ENCODE peak calls at places on chromosomes 2 and 18, in seven cellular contexts. J is IMR-90, W is psoas muscle, F is neuronal stem cell, K is SJSA1, H is coronary artery, V is spleen. U is an unnamed sample.

GRCh38 chr2:233940376-233941276 is 23.5 kb downstream of the TRPM8 start:
- DNase-seq in K (no peak), W (no peak), V (no peak), J (no peak), F (no peak), H (no peak), U (no peak)

GRCh38 chr2:217959723-217960122 is 43.1 kb downstream of the TNS1 start:
- DNase-seq in V (peak), F (no peak), K (peak), W (no peak), H (no peak), J (peak), U (no peak)

GRCh38 chr2:96642564-96643350 is at the start of gene FER1L5:
- DNase-seq in H (no peak), F (peak), V (no peak), K (no peak), W (no peak), J (peak), U (no peak)

GRCh38 chr2:141062443-141062842 is 1068.4 kb downstream of the LRP1B start:
- DNase-seq in J (no peak), H (no peak), K (no peak), V (no peak), W (no peak), F (no peak), U (no peak)

GRCh38 chr18:58871514-58872490 is 7.1 kb downstream of the ZNF532 start:
- DNase-seq in J (peak), V (no peak), K (peak), F (no peak), W (no peak), H (no peak), U (no peak)

GRCh38 chr2:133586978-133587377 is 18.7 kb upstream of the NCKAP5 start:
- DNase-seq in F (no peak), V (no peak), J (no peak), W (no peak), K (no peak), H (no peak), U (no peak)

GRCh38 chr2:6214471-6214870 is 522.3 kb downstream of the SOX11 start:
- DNase-seq in W (no peak), H (no peak), F (no peak), V (no peak), J (no peak), K (no peak), U (no peak)

GRCh38 chr18:49094979-49095632 is 144.3 kb upstream of the SMAD7 start:
- DNase-seq in J (peak), K (peak), H (no peak), W (no peak), F (no peak), V (no peak), U (no peak)

GRCh38 chr2:108271691-108272253 is 16.9 kb upstream of the SULT1C2 start:
- DNase-seq in F (no peak), K (peak), W (no peak), H (no peak), J (peak), V (no peak), U (no peak)

GRCh38 chr2:1598800-1599199 is 145.5 kb downstream of the PXDN start:
- DNase-seq in J (no peak), H (peak), V (no peak), W (no peak), K (no peak), F (no peak), U (no peak)

GRCh38 chr18:57429607-57430165 is 5.5 kb upstream of the ONECUT2 start:
- DNase-seq in W (no peak), H (no peak), K (no peak), F (peak), J (no peak), V (no peak), U (no peak)

GRCh38 chr2:145752091-145752806 is 1232.3 kb upstream of the ZEB2 start:
- DNase-seq in K (peak), J (peak), H (no peak), W (no peak), F (peak), V (no peak), U (no peak)

GRCh38 chr18:987325-988186 is 82.9 kb downstream of the ADCYAP1 start:
- DNase-seq in W (no peak), F (no peak), V (no peak), H (no peak), J (no peak), K (no peak), U (no peak)

GRCh38 chr2:170307052-170307451 is 129.1 kb downstream of the MYO3B start:
- DNase-seq in H (no peak), F (no peak), K (no peak), V (no peak), W (no peak), J (no peak), U (no peak)

GRCh38 chr2:224401641-224402342 is at the start of gene FAM124B:
- DNase-seq in J (peak), V (peak), H (no peak), K (peak), F (no peak), W (peak), U (no peak)

GRCh38 chr2:238404406-238405216 is 22.1 kb upstream of the ASB1 start:
- DNase-seq in H (no peak), J (no peak), K (no peak), W (no peak), F (no peak), V (no peak), U (no peak)

GRCh38 chr2:175008009-175008408 is 2.8 kb upstream of the CHN1 start:
- DNase-seq in F (no peak), J (no peak), K (peak), V (no peak), W (no peak), H (no peak), U (no peak)

GRCh38 chr2:96152301-96153165 is 7.3 kb upstream of the DUSP2 start:
- DNase-seq in H (no peak), J (no peak), K (no peak), W (peak), V (peak), F (peak), U (no peak)

GRCh38 chr2:189580662-189581353 is at the start of gene SLC40A1:
- DNase-seq in J (peak), W (peak), K (peak), V (peak), F (peak), H (peak), U (peak)

GRCh38 chr2:132037527-132038178 is 124.1 kb downstream of the ANKRD30BL start:
- DNase-seq in J (no peak), V (peak), K (peak), W (peak), H (no peak), F (peak), U (no peak)

GRCh38 chr2:240994161-240994896 is 4.1 kb upstream of the SNED1 start:
- DNase-seq in W (peak), F (no peak), H (no peak), K (no peak), J (no peak), V (peak), U (no peak)
- H3K27ac ChIP-seq in W (no peak), F (no peak), H (peak), K (no peak), J (peak), V (peak), U (no peak)

GRCh38 chr18:23574611-23575308 is 11.5 kb downstream of the NPC1 start:
- DNase-seq in W (no peak), J (no peak), F (no peak), V (no peak), K (no peak), H (no peak), U (no peak)
- H3K27ac ChIP-seq in W (no peak), J (no peak), F (no peak), V (peak), K (no peak), H (no peak), U (no peak)

DNA sequence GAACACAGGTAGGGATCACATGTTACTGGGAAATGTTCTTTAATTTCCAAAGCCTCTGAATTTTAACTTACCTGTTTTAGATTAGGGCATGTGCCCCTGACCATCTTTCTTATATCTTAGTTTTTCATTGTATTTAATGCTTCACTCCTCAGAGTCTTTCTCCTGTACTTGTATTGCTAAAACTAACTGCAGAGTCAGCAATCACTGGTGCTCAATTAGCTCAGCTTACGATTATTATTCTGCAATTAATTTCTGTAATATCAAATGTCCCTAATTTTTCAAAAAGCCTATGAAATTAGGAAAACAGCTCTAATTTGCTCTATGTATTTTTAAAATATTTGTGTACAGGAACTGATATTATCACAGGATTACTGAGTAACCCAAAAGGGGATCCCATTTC is 693.2 kb upstream of the SLC8A1 start:
- DNase-seq in W (no peak), K (no peak), V (no peak), H (no peak), F (no peak), J (no peak), U (no peak)
- H3K27ac ChIP-seq in W (no peak), K (no peak), V (no peak), H (no peak), F (no peak), J (no peak), U (no peak)

DNA sequence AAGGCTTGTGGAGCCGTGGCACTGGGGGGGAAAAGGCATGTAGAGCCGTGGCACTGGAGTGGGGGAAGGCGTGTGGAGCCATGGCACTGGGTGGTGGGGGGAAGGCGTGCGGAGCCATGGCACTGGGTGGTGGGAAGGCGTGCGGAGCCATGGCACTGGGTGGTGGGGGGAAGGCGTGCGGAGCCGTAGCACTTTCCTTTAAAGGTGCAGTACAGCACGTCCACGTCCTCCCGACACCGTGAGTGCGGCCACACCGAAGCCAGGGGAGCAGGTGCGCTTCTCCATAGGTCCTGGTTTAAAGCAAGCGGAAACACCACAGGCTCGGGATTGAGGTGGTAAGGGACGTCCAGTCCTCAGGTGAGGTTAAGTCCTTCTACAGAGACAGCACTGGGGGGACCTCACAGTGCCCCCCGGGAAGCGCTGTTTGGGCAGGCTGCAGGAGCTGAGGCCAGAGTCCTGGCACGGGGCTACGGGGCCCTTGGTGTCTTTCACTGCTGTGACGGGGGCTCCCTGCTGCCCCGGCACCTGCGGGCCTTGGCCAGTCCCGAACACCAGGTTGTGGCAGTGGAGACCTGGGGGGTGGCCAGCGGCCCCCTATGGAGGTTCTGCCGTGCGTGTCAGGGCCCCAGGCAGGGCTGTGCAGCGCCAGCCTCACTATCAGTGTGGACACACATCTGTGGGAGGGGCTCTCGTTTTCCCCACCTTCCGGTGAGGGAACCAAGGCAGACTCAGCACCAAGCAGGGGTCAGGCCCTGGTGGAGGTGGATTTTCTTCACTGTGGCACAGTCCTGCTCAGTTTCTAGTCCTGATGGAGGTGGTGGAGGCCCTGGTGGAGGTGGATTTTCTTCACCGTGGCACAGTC is 92.9 kb upstream of the CTDP1 start:
- DNase-seq in J (no peak), V (peak), H (peak), F (no peak), W (peak), K (no peak), U (no peak)
- H3K27ac ChIP-seq in J (no peak), V (no peak), H (peak), F (no peak), W (no peak), K (no peak), U (no peak)

GRCh38 chr2:197877038-197877437 is 72.6 kb downstream of the PLCL1 start:
- DNase-seq in H (no peak), K (no peak), J (no peak), W (no peak), V (no peak), F (no peak), U (no peak)

GRCh38 chr2:197879844-197880408 is 75.5 kb downstream of the PLCL1 start:
- DNase-seq in H (no peak), F (no peak), K (no peak), V (no peak), W (no peak), J (no peak), U (no peak)

GRCh38 chr2:197876524-197876923 is 72.1 kb downstream of the PLCL1 start:
- DNase-seq in K (no peak), W (no peak), H (no peak), V (no peak), F (no peak), J (no peak), U (no peak)

GRCh38 chr2:197875736-197876135 is 71.3 kb downstream of the PLCL1 start:
- DNase-seq in J (no peak), K (no peak), F (no peak), V (no peak), H (no peak), W (no peak), U (no peak)

GRCh38 chr2:197878792-197879191 is 74.4 kb downstream of the PLCL1 start:
- DNase-seq in V (no peak), K (no peak), F (no peak), H (no peak), J (no peak), W (no peak), U (no peak)
- H3K27ac ChIP-seq in V (no peak), K (no peak), F (no peak), H (peak), J (no peak), W (no peak), U (no peak)

GRCh38 chr2:240567872-240568677 is at the start of gene RNPEPL1:
- DNase-seq in J (no peak), W (peak), V (peak), F (no peak), H (no peak), K (peak), U (peak)

GRCh38 chr2:240566203-240567136 is 1.8 kb upstream of the RNPEPL1 start:
- DNase-seq in F (peak), K (peak), H (peak), V (peak), W (peak), J (peak), U (peak)

GRCh38 chr2:240568678-240569522 is 616 bp downstream of the RNPEPL1 start:
- DNase-seq in J (peak), F (no peak), H (no peak), W (peak), K (peak), V (peak), U (peak)

GRCh38 chr2:240565267-240566202 is 2.7 kb upstream of the RNPEPL1 start:
- DNase-seq in V (peak), W (peak), J (peak), H (peak), F (no peak), K (peak), U (peak)

DNA sequence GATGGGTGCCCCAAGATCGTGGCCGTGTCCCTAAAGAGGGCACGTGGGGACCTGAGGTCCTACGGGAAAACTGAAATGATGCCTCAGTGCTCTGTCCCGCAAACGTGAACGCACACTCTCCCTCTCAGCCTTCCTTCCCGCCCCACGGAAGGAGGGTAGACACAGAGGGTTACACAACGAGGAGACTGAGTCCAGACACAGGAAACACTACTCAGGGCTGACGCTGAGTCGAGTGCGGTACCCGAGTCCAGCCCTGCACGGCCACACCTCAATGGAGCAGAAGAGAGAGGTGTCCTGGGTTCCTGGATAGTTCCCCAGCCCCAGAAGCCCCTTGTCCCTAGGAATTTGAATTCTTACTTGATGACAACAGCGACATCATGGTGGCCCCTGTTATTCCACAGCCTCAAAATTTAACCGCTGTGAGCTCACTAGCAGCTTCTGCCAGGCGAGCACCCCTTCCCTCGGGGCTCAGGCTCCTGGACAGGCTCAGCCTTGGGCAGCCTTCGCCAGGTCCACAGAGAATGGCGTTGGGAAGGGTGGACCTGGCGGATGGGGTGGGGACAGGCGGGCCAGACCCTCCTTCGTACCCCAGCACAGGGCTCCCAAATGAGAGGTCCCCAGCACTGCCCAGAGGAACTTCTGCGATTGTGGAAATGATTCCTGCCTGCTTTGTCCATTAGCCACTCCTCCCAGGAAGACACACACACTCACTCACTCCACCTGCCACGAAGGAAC is 980 bp upstream of the RNPEPL1 start:
- DNase-seq in K (no peak), J (no peak), V (peak), H (no peak), W (peak), F (no peak), U (no peak)
- H3K27ac ChIP-seq in K (no peak), J (peak), V (peak), H (peak), W (peak), F (no peak), U (peak)

DNA sequence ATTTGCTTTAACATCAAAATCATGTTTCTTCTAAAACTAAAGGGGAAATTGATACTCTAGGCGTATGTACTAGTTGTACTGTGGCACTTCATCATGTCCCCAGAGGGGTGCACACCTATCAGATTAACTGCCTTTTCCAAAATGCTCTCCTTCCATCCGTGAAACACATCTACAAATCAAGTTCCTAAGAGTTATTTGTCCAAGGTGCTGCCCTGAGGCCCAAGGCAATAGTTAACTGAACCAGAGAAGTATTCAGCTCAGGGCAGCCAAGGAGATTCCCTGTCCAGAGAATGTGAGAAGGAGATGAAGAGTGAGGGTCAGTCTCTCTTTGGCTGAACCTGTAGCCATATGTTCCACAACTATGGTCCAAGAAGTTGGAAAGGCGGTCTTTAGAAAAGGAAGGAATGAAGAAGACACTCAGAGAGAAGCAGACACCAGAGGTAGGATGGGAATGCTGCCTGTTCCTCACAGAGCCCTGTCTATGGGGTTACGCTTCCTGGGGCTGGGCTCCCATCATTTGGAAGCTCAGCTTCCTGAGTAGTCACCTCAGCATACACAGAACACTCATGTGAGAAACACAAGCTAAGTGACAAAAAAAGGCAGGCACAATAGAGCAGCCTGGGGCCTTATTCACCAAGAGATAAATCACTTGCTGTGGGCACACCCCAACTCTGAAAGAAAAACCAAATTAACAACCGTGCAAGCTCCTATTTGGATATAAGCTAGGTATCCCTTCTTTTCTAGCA is 55.6 kb downstream of the ANKRD44 start:
- DNase-seq in K (no peak), V (no peak), F (no peak), W (no peak), J (no peak), H (no peak), U (no peak)
- H3K27ac ChIP-seq in K (no peak), V (peak), F (no peak), W (no peak), J (no peak), H (peak), U (peak)

DNA sequence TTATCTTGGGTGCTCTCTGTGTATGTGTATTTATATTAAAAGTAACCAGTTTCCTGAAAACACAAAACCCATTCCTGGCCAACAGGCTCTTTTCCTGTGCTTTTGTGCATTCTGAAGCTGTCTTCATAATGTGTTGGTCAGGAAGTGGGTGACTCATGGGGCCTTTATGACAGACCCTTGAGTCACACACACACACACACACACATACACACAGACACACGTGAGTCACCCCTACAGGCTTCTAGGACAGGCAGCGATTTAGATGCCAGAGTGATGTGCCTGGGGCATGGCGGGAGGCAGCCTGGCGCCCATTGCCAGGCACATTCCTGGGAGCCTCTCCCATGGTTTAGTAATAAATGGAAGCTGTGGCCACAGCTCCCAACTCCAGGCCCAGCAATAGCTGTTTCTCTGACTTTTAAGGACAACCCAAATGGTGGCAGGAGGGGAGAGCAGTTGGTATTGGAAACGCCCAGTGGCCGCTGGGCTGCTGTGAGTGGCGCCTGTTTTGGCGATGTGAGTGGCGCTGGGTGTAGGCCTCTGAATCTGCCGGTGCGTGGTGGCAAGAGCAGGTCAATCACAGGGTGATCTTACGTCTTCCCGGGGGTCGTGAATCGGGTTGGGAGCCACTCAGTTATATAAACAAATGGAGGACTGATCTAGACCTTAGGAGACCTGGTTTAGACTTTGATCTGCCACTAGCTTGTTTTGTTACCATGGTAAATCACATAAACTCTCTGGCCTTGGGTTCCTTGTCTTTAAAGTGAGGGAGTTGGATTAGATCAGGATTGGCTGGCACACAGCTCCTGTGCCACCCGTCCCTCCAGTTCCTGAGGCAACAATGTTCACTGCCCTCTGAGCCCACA is 150.7 kb upstream of the DLX2 start:
- DNase-seq in W (peak), H (peak), V (no peak), K (peak), J (peak), F (no peak), U (no peak)
- H3K27ac ChIP-seq in W (peak), H (peak), V (no peak), K (peak), J (peak), F (no peak), U (no peak)

GRCh38 chr2:44130441-44130840 is 38.2 kb upstream of the PPM1B start:
- DNase-seq in H (no peak), K (no peak), W (no peak), F (no peak), J (peak), V (no peak), U (no peak)
- H3K27ac ChIP-seq in H (peak), K (no peak), W (peak), F (no peak), J (no peak), V (no peak), U (no peak)